ENCODE peak calls at places on chromosomes 7 and 10, in six cellular contexts. O is HS-5, Y is NCI-H2081, J is hypothalamus, E is iris pigment epithelial cell, C is Calu3. T is an unnamed sample.

GRCh38 chr7:107742678-107743566 is 1.0 kb upstream of the CBLL1 start:
- DNase-seq in O (no peak), Y (peak), J (peak), E (peak), C (no peak), T (peak)

GRCh38 chr7:132516042-132516840 is 60.0 kb downstream of the PLXNA4 start:
- DNase-seq in O (no peak), Y (no peak), J (no peak), E (peak), C (no peak), T (no peak)

GRCh38 chr7:33982425-33982786 is 77.1 kb downstream of the BMPER start:
- DNase-seq in O (no peak), Y (no peak), J (no peak), E (peak), C (peak), T (peak)

GRCh38 chr10:103111031-103111917 is 81.8 kb downstream of the NT5C2 start:
- DNase-seq in O (no peak), Y (no peak), J (no peak), E (peak), C (no peak), T (no peak)

GRCh38 chr7:6559896-6560295 is 8.6 kb upstream of the GRID2IP start:
- DNase-seq in O (no peak), Y (no peak), J (no peak), E (no peak), C (no peak), T (no peak)

GRCh38 chr7:131618391-131618790 is 62.0 kb upstream of the PODXL start:
- DNase-seq in O (no peak), Y (no peak), J (no peak), E (no peak), C (no peak), T (no peak)

GRCh38 chr7:106568680-106569499 is 92.1 kb downstream of the CCDC71L start:
- DNase-seq in O (peak), Y (peak), J (no peak), E (peak), C (peak), T (no peak)

GRCh38 chr7:65238785-65239184 is 134.9 kb upstream of the ZNF92 start:
- DNase-seq in O (no peak), Y (no peak), J (no peak), E (no peak), C (no peak), T (no peak)

GRCh38 chr7:130995252-130996081 is 261.5 kb upstream of the KLF14 start:
- DNase-seq in O (no peak), Y (no peak), J (no peak), E (peak), C (no peak), T (no peak)

GRCh38 chr7:108072116-108072515 is 58.0 kb downstream of the LAMB4 start:
- DNase-seq in O (no peak), Y (no peak), J (no peak), E (no peak), C (no peak), T (no peak)

GRCh38 chr7:149725426-149725821 is 48.0 kb downstream of the ZNF467 start:
- DNase-seq in O (no peak), Y (no peak), J (no peak), E (no peak), C (no peak), T (no peak)

GRCh38 chr7:2936891-2937580 is 92.9 kb upstream of the GNA12 start:
- DNase-seq in O (no peak), Y (no peak), J (no peak), E (no peak), C (no peak), T (no peak)

GRCh38 chr10:32245760-32246159 is 101.2 kb downstream of the EPC1 start:
- DNase-seq in O (no peak), Y (no peak), J (no peak), E (no peak), C (no peak), T (no peak)

GRCh38 chr7:154986200-154986599 is 16.7 kb downstream of the PAXIP1 start:
- DNase-seq in O (no peak), Y (no peak), J (no peak), E (no peak), C (no peak), T (no peak)

GRCh38 chr7:131786204-131786603 is 229.8 kb upstream of the PODXL start:
- DNase-seq in O (no peak), Y (no peak), J (no peak), E (no peak), C (no peak), T (no peak)

GRCh38 chr7:102286237-102287081 is at the start of gene SH2B2:
- DNase-seq in O (no peak), Y (peak), J (peak), E (peak), C (peak), T (peak)

GRCh38 chr7:28961972-28962371 is 3.8 kb upstream of the TRIL start:
- DNase-seq in O (no peak), Y (no peak), J (no peak), E (no peak), C (no peak), T (no peak)

GRCh38 chr7:134622303-134622995 is 24.2 kb upstream of the BPGM start:
- DNase-seq in O (no peak), Y (no peak), J (no peak), E (no peak), C (no peak), T (no peak)

GRCh38 chr10:88318803-88319202 is 264.3 kb downstream of the RNLS start:
- DNase-seq in O (no peak), Y (no peak), J (no peak), E (peak), C (no peak), T (no peak)

GRCh38 chr7:93226310-93226709 is at the start of gene HEPACAM2:
- DNase-seq in O (no peak), Y (peak), J (no peak), E (no peak), C (no peak), T (peak)